ENCODE peak calls at places on chromosomes 12 and 14, in ten cellular contexts. D, K, X, B, O, M, U, C, Y and L are unnamed samples.

GRCh38 chr14:66196670-66197069 is 289.5 kb upstream of the CCDC196 start:
- DNase-seq in D (no peak), K (no peak), X (no peak), B (no peak), O (no peak), M (no peak), U (no peak), C (no peak), Y (no peak), L (no peak)

GRCh38 chr12:94849411-94849976 is 154.0 kb downstream of the NDUFA12 start:
- DNase-seq in D (no peak), K (no peak), X (no peak), B (no peak), O (no peak), M (no peak), U (no peak), C (no peak), Y (no peak), L (no peak)

GRCh38 chr14:23727566-23728335 is 91.6 kb downstream of the DHRS2 start:
- DNase-seq in D (no peak), K (no peak), X (no peak), B (peak; percentile 63), O (peak; percentile 69), M (peak; percentile 42), U (no peak), C (no peak), Y (peak; percentile 24), L (peak; percentile 58)

GRCh38 chr12:124233846-124234620 is 60.9 kb upstream of the RFLNA start:
- DNase-seq in D (no peak), K (no peak), X (no peak), B (no peak), O (peak; percentile 50), M (peak; percentile 49), U (no peak), C (no peak), Y (peak; percentile 39), L (no peak)

GRCh38 chr12:11731455-11731854 is 82.0 kb downstream of the ETV6 start:
- DNase-seq in D (no peak), K (no peak), X (no peak), B (no peak), O (peak; percentile 29), M (peak; percentile 75), U (no peak), C (no peak), Y (peak; percentile 72), L (no peak)

GRCh38 chr14:58965601-58966000 is 222.9 kb upstream of the DAAM1 start:
- DNase-seq in D (no peak), K (no peak), X (no peak), B (no peak), O (no peak), M (no peak), U (no peak), C (no peak), Y (no peak), L (no peak)

GRCh38 chr12:65607271-65607880 is 216.9 kb upstream of the HMGA2 start:
- DNase-seq in D (no peak), K (no peak), X (no peak), B (no peak), O (no peak), M (no peak), U (no peak), C (no peak), Y (peak; percentile 32), L (no peak)

GRCh38 chr12:9255837-9256236 is 47.6 kb upstream of the PZP start:
- DNase-seq in D (no peak), K (no peak), X (no peak), B (no peak), O (no peak), M (no peak), U (no peak), C (no peak), Y (no peak), L (no peak)

GRCh38 chr12:109467978-109468676 is 9.0 kb downstream of the KCTD10 start:
- DNase-seq in D (no peak), K (peak; percentile 76), X (no peak), B (no peak), O (no peak), M (no peak), U (no peak), C (no peak), Y (no peak), L (no peak)

GRCh38 chr14:92589213-92589852 is 75.8 kb downstream of the RIN3 start:
- DNase-seq in D (no peak), K (no peak), X (no peak), B (no peak), O (peak; percentile 15), M (peak; percentile 56), U (no peak), C (no peak), Y (no peak), L (no peak)

GRCh38 chr14:68442828-68443460 is 349.9 kb downstream of the ZFP36L1 start:
- DNase-seq in D (no peak), K (no peak), X (no peak), B (no peak), O (no peak), M (no peak), U (no peak), C (no peak), Y (peak; percentile 90), L (no peak)

GRCh38 chr14:22448035-22448904 is 140.8 kb downstream of the DAD1 start:
- DNase-seq in D (no peak), K (no peak), X (no peak), B (no peak), O (no peak), M (no peak), U (no peak), C (no peak), Y (peak; percentile 78), L (no peak)

GRCh38 chr12:54135621-54136027 is 53.2 kb downstream of the SMUG1 start:
- DNase-seq in D (no peak), K (no peak), X (no peak), B (no peak), O (no peak), M (no peak), U (no peak), C (no peak), Y (no peak), L (no peak)

GRCh38 chr12:61029516-61029915 is 1230.7 kb upstream of the USP15 start:
- DNase-seq in D (no peak), K (no peak), X (no peak), B (no peak), O (no peak), M (no peak), U (no peak), C (no peak), Y (no peak), L (no peak)
- TF ChIP-seq CTCF in D (no peak), K (no peak), X (no peak), B (no peak), O (no peak), M (no peak), U (no peak), C (no peak), Y (no peak), L (no peak)

GRCh38 chr12:49537709-49538601 is 875 bp upstream of the KCNH3 start:
- DNase-seq in D (no peak), K (no peak), X (no peak), B (peak; percentile 57), O (no peak), M (no peak), U (peak; percentile 71), C (no peak), Y (no peak), L (no peak)
- TF ChIP-seq CTCF in D (no peak), K (no peak), X (no peak), B (no peak), O (no peak), M (no peak), U (no peak), C (no peak), Y (no peak), L (no peak)

GRCh38 chr14:90331497-90332270 is at the start of gene NRDE2:
- DNase-seq in D (peak; percentile 100), K (peak; percentile 100), X (peak; percentile 100), B (peak; percentile 92), O (peak; percentile 83), M (peak; percentile 97), U (peak; percentile 100), C (peak; percentile 90), Y (peak; percentile 98), L (peak; percentile 99)
- TF ChIP-seq CTCF in D (no peak), K (no peak), X (peak; percentile 33), B (no peak), O (no peak), M (no peak), U (no peak), C (no peak), Y (no peak), L (no peak)

GRCh38 chr14:36094963-36095362 is 81.6 kb downstream of the PTCSC3 start:
- DNase-seq in D (no peak), K (no peak), X (no peak), B (no peak), O (no peak), M (no peak), U (no peak), C (no peak), Y (no peak), L (no peak)

GRCh38 chr14:36096090-36096489 is 80.4 kb downstream of the PTCSC3 start:
- DNase-seq in D (no peak), K (no peak), X (no peak), B (no peak), O (no peak), M (no peak), U (no peak), C (no peak), Y (peak; percentile 39), L (no peak)

GRCh38 chr14:36099619-36100018 is 76.9 kb downstream of the PTCSC3 start:
- DNase-seq in D (no peak), K (no peak), X (no peak), B (no peak), O (no peak), M (no peak), U (no peak), C (no peak), Y (no peak), L (no peak)

GRCh38 chr14:36097356-36097755 is 79.2 kb downstream of the PTCSC3 start:
- DNase-seq in D (no peak), K (no peak), X (no peak), B (no peak), O (no peak), M (no peak), U (no peak), C (no peak), Y (no peak), L (no peak)
- TF ChIP-seq CTCF in D (no peak), K (no peak), X (no peak), B (no peak), O (no peak), M (no peak), U (no peak), C (no peak), Y (no peak), L (no peak)

DNA sequence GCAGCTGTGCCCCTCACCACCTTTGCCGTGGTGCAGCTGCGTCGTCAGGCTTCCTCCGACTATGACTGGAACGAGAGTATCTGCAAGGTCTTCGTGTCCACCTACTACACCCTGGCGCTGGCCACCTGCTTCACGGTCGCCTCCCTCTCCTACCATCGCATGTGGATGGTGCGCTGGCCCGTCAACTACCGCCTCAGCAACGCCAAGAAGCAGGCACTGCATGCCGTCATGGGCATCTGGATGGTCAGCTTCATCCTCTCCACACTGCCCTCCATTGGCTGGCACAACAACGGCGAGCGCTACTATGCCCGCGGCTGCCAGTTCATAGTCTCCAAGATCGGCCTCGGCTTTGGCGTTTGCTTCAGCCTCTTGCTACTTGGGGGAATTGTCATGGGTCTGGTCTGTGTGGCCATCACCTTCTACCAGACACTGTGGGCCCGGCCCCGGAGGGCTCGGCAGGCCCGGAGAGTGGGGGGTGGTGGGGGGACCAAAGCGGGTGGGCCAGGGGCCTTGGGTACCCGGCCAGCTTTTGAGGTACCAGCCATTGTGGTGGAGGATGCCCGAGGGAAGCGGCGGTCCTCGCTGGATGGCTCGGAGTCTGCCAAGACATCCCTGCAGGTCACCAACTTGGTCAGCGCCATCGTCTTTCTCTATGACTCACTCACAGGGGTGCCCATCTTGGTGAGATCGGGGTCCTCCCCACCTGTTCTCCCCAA is 2.6 kb downstream of the GPR162 start:
- DNase-seq in D (no peak), K (no peak), X (peak; percentile 30), B (no peak), O (no peak), M (no peak), U (no peak), C (no peak), Y (no peak), L (no peak)
- TF ChIP-seq CTCF in D (no peak), K (no peak), X (no peak), B (no peak), O (no peak), M (no peak), U (no peak), C (no peak), Y (no peak), L (no peak)